ENCODE peak calls at places on chromosomes 6 and 20, in four cellular contexts. V is endodermal cell, S is tibial artery, O is spleen. G is an unnamed sample. For H3K4me1, the result is how much of the 10 kb centered on the place peaks cover.

GRCh38 chr6:3205913-3206312 is 21.5 kb downstream of the TUBB2B start:
- DNase-seq in V (peak), S (no peak), O (no peak), G (no peak)

GRCh38 chr6:111918825-111919224 is 45.6 kb upstream of the FYN start:
- DNase-seq in V (no peak), S (no peak), O (no peak), G (peak)

GRCh38 chr6:148550569-148550968 is 196.3 kb upstream of the UST start:
- DNase-seq in V (no peak), S (no peak), O (no peak), G (no peak)

GRCh38 chr20:45964024-45964423 is 8.0 kb downstream of the ZNF335 start:
- DNase-seq in V (no peak), S (no peak), O (peak), G (no peak)

GRCh38 chr20:31630187-31630790 is 7.4 kb upstream of the COX4I2 start:
- DNase-seq in V (no peak), S (no peak), O (no peak), G (no peak)

GRCh38 chr6:113997106-113997505 is 26.2 kb upstream of the HDAC2 start:
- DNase-seq in V (no peak), S (no peak), O (no peak), G (no peak)

GRCh38 chr6:24910850-24911712 is 24.7 kb downstream of the RIPOR2 start:
- DNase-seq in V (peak), S (peak), O (peak), G (peak)

GRCh38 chr6:52362443-52363221 is 681 bp downstream of the PAQR8 start:
- DNase-seq in V (peak), S (peak), O (peak), G (peak)

GRCh38 chr6:52545050-52545843 is 31.6 kb downstream of the TRAM2 start:
- DNase-seq in V (no peak), S (no peak), O (no peak), G (no peak)

GRCh38 chr20:17617212-17617867 is 47.5 kb downstream of the DSTN start:
- DNase-seq in V (peak), S (peak), O (peak), G (no peak)

GRCh38 chr6:118758942-118759341 is 107.6 kb upstream of the CEP85L start:
- DNase-seq in V (no peak), S (no peak), O (no peak), G (no peak)

GRCh38 chr6:34030831-34031566 is 114.9 kb downstream of the GRM4 start:
- DNase-seq in V (no peak), S (no peak), O (no peak), G (no peak)

GRCh38 chr20:1456300-1456699 is 10.3 kb downstream of the NSFL1C start:
- DNase-seq in V (no peak), S (no peak), O (no peak), G (no peak)

GRCh38 chr6:150813319-150813992 is 52.0 kb upstream of the MTHFD1L start:
- DNase-seq in V (no peak), S (no peak), O (no peak), G (no peak)

GRCh38 chr6:20069130-20069529 is 143.1 kb downstream of the MBOAT1 start:
- DNase-seq in V (no peak), S (no peak), O (no peak), G (no peak)

GRCh38 chr6:70234561-70235236 is 68.2 kb downstream of the COL9A1 start:
- DNase-seq in V (no peak), S (no peak), O (no peak), G (no peak)

GRCh38 chr20:38043512-38044300 is 10.2 kb downstream of the RPRD1B start:
- DNase-seq in V (no peak), S (no peak), O (no peak), G (no peak)

GRCh38 chr20:33647603-33648395 is 14.3 kb upstream of the C20orf144 start:
- DNase-seq in V (no peak), S (peak), O (no peak), G (no peak)

GRCh38 chr6:52610745-52611355 is 34.0 kb upstream of the TRAM2 start:
- DNase-seq in V (no peak), S (no peak), O (no peak), G (no peak)

GRCh38 chr6:56334937-56335336 is 87.6 kb upstream of the COL21A1 start:
- DNase-seq in V (no peak), S (no peak), O (no peak), G (no peak)

GRCh38 chr6:126927841-126928240 is 190.6 kb upstream of the RSPO3 start:
- DNase-seq in V (no peak), S (no peak), O (no peak), G (no peak)

GRCh38 chr20:41436679-41437078 is 70.1 kb upstream of the EMILIN3 start:
- DNase-seq in V (no peak), S (no peak), O (no peak), G (no peak)

GRCh38 chr6:165976705-165977104 is 190.9 kb downstream of the TBXT start:
- DNase-seq in V (peak), S (no peak), O (no peak), G (no peak)

GRCh38 chr20:46268131-46268611 is 40.1 kb downstream of the CDH22 start:
- DNase-seq in V (peak), S (no peak), O (no peak), G (no peak)

GRCh38 chr6:41679696-41680095 is 41.4 kb downstream of the MDFI start:
- DNase-seq in V (peak), S (no peak), O (peak), G (no peak)

GRCh38 chr6:142833798-142834197 is 111.2 kb downstream of the HIVEP2 start:
- DNase-seq in V (no peak), S (no peak), O (no peak), G (no peak)

GRCh38 chr6:167856999-167857660 is 30.4 kb downstream of the AFDN start:
- DNase-seq in V (no peak), S (no peak), O (no peak), G (no peak)

GRCh38 chr20:3803854-3804253 is 7.7 kb downstream of the CDC25B start:
- DNase-seq in V (no peak), S (no peak), O (peak), G (no peak)

GRCh38 chr6:17703256-17703694 is 3.5 kb downstream of the NUP153 start:
- DNase-seq in V (peak), S (peak), O (no peak), G (no peak)
- H3K27ac ChIP-seq in V (no peak), S (peak), O (peak), G (peak)

DNA sequence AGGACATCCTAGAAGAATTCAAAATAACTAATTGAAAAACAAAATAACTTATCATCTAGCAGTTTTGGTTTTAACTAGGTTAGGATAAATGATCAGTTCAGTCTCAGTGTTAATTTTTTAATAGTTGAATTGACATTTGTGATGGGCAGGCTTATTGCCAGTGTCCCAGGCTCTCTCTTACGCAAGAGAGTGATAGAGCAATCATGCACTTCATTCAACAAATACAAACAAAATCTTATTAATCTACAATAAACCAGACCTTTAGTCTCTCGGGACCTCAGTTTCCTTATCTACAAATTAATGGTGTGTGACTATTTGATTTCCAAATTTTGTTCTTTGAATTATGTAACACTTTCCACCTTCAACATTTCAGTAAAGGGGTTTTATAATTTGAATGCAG is 385.9 kb upstream of the JAG1 start:
- DNase-seq in V (no peak), S (no peak), O (no peak), G (no peak)
- H3K4me1 ChIP-seq in V (under half), S (under half), O (under half), G (under half)

GRCh38 chr20:24918579-24919566 is 30.2 kb upstream of the CST7 start:
- DNase-seq in V (no peak), S (no peak), O (no peak), G (no peak)
- H3K27ac ChIP-seq in V (no peak), S (no peak), O (no peak), G (peak)

GRCh38 chr6:154507209-154507898 is 3.1 kb downstream of the CNKSR3 start:
- DNase-seq in V (no peak), S (no peak), O (no peak), G (no peak)
- H3K4me1 ChIP-seq in V (under half), S (under half), O (under half), G (under half)

GRCh38 chr20:36573103-36573797 is at the start of gene TGIF2:
- DNase-seq in V (peak), S (peak), O (peak), G (peak)
- H3K27ac ChIP-seq in V (peak), S (peak), O (peak), G (peak)

GRCh38 chr6:157072128-157072527 is 251.2 kb downstream of the TMEM242 start:
- DNase-seq in V (no peak), S (no peak), O (no peak), G (no peak)
- H3K4me1 ChIP-seq in V (under half), S (under half), O (half or more), G (half or more)

G was measured in heart right ventricle.